ENCODE peak calls at places on chromosomes 4 and X, in nine cellular contexts. N is LoVo; W is small intestine; H is activated T-cell treated with anti-CD3 and anti-CD28 coated beads for 1 hour; V is spleen; Z is BJ; T is stimulated activated CD4-positive, alpha-beta T cell treated with anti-CD3 and anti-CD28 coated beads, Interleukin-4, amount 100 ng/mL, for 24 hours; D is NCI-H1417; L is occipital lobe. A is an unnamed sample.

GRCh38 chrX:43510194-43510593 is 145.9 kb upstream of the MAOA start:
- DNase-seq in N (no peak), W (no peak), H (no peak), V (no peak), Z (no peak), T (no peak), D (no peak), L (no peak), A (no peak)

GRCh38 chrX:128818690-128819089 is 704.6 kb downstream of the SMARCA1 start:
- DNase-seq in N (no peak), W (no peak), H (no peak), V (no peak), Z (no peak), T (no peak), D (no peak), L (no peak), A (no peak)

GRCh38 chr4:72442715-72443114 is 126.3 kb downstream of the ADAMTS3 start:
- DNase-seq in N (no peak), W (no peak), H (no peak), V (no peak), Z (no peak), T (no peak), D (no peak), L (no peak), A (no peak)

GRCh38 chrX:926070-926469 is 286.4 kb downstream of the CRLF2 start:
- DNase-seq in N (no peak), W (no peak), H (no peak), V (no peak), Z (no peak), T (no peak), D (no peak), L (no peak), A (peak)

GRCh38 chr4:122827899-122828601 is 1.4 kb downstream of the FGF2 start:
- DNase-seq in N (peak), W (peak), H (no peak), V (no peak), Z (no peak), T (peak), D (peak), L (no peak), A (no peak)

GRCh38 chr4:24923550-24923949 is 10.7 kb upstream of the CCDC149 start:
- DNase-seq in N (no peak), W (no peak), H (no peak), V (no peak), Z (no peak), T (no peak), D (no peak), L (no peak), A (no peak)

GRCh38 chr4:130035391-130035790 is 939.4 kb downstream of the C4orf33 start:
- DNase-seq in N (no peak), W (no peak), H (no peak), V (no peak), Z (no peak), T (no peak), D (no peak), L (no peak), A (no peak)

GRCh38 chr4:183729430-183730328 is 70.6 kb downstream of the TRAPPC11 start:
- DNase-seq in N (no peak), W (peak), H (no peak), V (no peak), Z (no peak), T (no peak), D (no peak), L (no peak), A (no peak)

GRCh38 chr4:13765535-13765934 is 138.0 kb upstream of the BOD1L1 start:
- DNase-seq in N (peak), W (peak), H (no peak), V (no peak), Z (no peak), T (no peak), D (no peak), L (no peak), A (no peak)

GRCh38 chrX:153968754-153969124 is 2.9 kb downstream of the HCFC1 start:
- DNase-seq in N (no peak), W (peak), H (no peak), V (peak), Z (no peak), T (no peak), D (peak), L (no peak), A (peak)

GRCh38 chr4:154527308-154527707 is 22.9 kb downstream of the PLRG1 start:
- DNase-seq in N (no peak), W (no peak), H (no peak), V (no peak), Z (no peak), T (no peak), D (no peak), L (no peak), A (no peak)

GRCh38 chr4:146520894-146521542 is 722 bp downstream of the SLC10A7 start:
- DNase-seq in N (peak), W (peak), H (peak), V (no peak), Z (no peak), T (peak), D (peak), L (no peak), A (no peak)

GRCh38 chrX:133741303-133741702 is 244.1 kb downstream of the GPC3 start:
- DNase-seq in N (no peak), W (no peak), H (no peak), V (no peak), Z (no peak), T (no peak), D (no peak), L (no peak), A (no peak)

GRCh38 chrX:3712080-3712869 is 1.2 kb downstream of the PRKX start:
- DNase-seq in N (no peak), W (peak), H (no peak), V (peak), Z (no peak), T (no peak), D (no peak), L (no peak), A (peak)

GRCh38 chr4:10504510-10504909 is 47.3 kb upstream of the ZNF518B start:
- DNase-seq in N (no peak), W (no peak), H (no peak), V (no peak), Z (no peak), T (no peak), D (no peak), L (no peak), A (no peak)

GRCh38 chr4:74613266-74613665 is 168.3 kb downstream of the AREG start:
- DNase-seq in N (no peak), W (no peak), H (no peak), V (no peak), Z (no peak), T (no peak), D (no peak), L (no peak), A (no peak)

GRCh38 chrX:70398899-70399298 is 24.2 kb upstream of the GDPD2 start:
- DNase-seq in N (no peak), W (peak), H (no peak), V (no peak), Z (no peak), T (no peak), D (no peak), L (no peak), A (no peak)

GRCh38 chr4:120923201-120923522 is 636 bp upstream of the PRDM5 start:
- DNase-seq in N (no peak), W (no peak), H (no peak), V (no peak), Z (no peak), T (no peak), D (no peak), L (no peak), A (no peak)

GRCh38 chr4:25031077-25031606 is 396 bp upstream of the LGI2 start:
- DNase-seq in N (no peak), W (peak), H (no peak), V (no peak), Z (no peak), T (no peak), D (peak), L (no peak), A (no peak)

GRCh38 chr4:69057620-69058409 is 38.5 kb upstream of the UGT2B7 start:
- DNase-seq in N (no peak), W (peak), H (no peak), V (no peak), Z (no peak), T (no peak), D (no peak), L (no peak), A (no peak)

GRCh38 chrX:18809641-18810040 is 102.2 kb downstream of the PPEF1 start:
- DNase-seq in N (no peak), W (no peak), H (no peak), V (no peak), Z (no peak), T (no peak), D (no peak), L (no peak), A (no peak)

GRCh38 chrX:9878141-9878875 is 88.8 kb upstream of the CLDN34 start:
- DNase-seq in N (no peak), W (no peak), H (no peak), V (no peak), Z (no peak), T (no peak), D (peak), L (no peak), A (no peak)

GRCh38 chrX:110258552-110258951 is 59.3 kb downstream of the AMMECR1 start:
- DNase-seq in N (no peak), W (no peak), H (no peak), V (no peak), Z (no peak), T (no peak), D (no peak), L (no peak), A (no peak)

GRCh38 chr4:41213563-41214157 is 682 bp downstream of the APBB2 start:
- DNase-seq in N (peak), W (peak), H (no peak), V (peak), Z (no peak), T (no peak), D (no peak), L (peak), A (no peak)

GRCh38 chr4:77636902-77637301 is 31.3 kb downstream of the CXCL13 start:
- DNase-seq in N (peak), W (peak), H (no peak), V (no peak), Z (peak), T (no peak), D (no peak), L (no peak), A (no peak)

GRCh38 chr4:145939856-145940255 is 1.2 kb upstream of the ZNF827 start:
- DNase-seq in N (no peak), W (no peak), H (no peak), V (no peak), Z (no peak), T (no peak), D (no peak), L (no peak), A (no peak)

GRCh38 chrX:72666451-72666850 is 47.7 kb downstream of the PHKA1 start:
- DNase-seq in N (no peak), W (no peak), H (no peak), V (no peak), Z (no peak), T (no peak), D (no peak), L (no peak), A (no peak)

GRCh38 chr4:73068496-73069337 is 799 bp downstream of the COX18 start:
- DNase-seq in N (peak), W (peak), H (no peak), V (no peak), Z (peak), T (peak), D (peak), L (no peak), A (no peak)

GRCh38 chr4:145557720-145558119 is 61.5 kb upstream of the MMAA start:
- DNase-seq in N (peak), W (peak), H (peak), V (peak), Z (no peak), T (peak), D (peak), L (no peak), A (no peak)

GRCh38 chrX:41026326-41027136 is 58.7 kb upstream of the USP9X start:
- DNase-seq in N (no peak), W (peak), H (no peak), V (no peak), Z (no peak), T (no peak), D (no peak), L (no peak), A (no peak)

GRCh38 chrX:117895418-117895817 is 221.2 kb downstream of the KLHL13 start:
- DNase-seq in N (no peak), W (no peak), H (no peak), V (no peak), Z (no peak), T (no peak), D (no peak), L (no peak), A (no peak)

GRCh38 chr4:24754586-24754985 is 40.8 kb upstream of the SOD3 start:
- DNase-seq in N (peak), W (no peak), H (no peak), V (no peak), Z (no peak), T (no peak), D (no peak), L (no peak), A (no peak)

GRCh38 chr4:86218721-86219481 is 141.0 kb downstream of the MAPK10 start:
- DNase-seq in N (no peak), W (no peak), H (no peak), V (no peak), Z (no peak), T (no peak), D (no peak), L (no peak), A (no peak)

GRCh38 chrX:65879977-65880799 is 159.7 kb downstream of the VSIG4 start:
- DNase-seq in N (no peak), W (no peak), H (no peak), V (no peak), Z (no peak), T (no peak), D (no peak), L (no peak), A (no peak)